ENCODE peak calls at places on chromosomes 1 and 21, in nine cellular contexts. H is GM20000, A is lower lobe of right lung, Y is fibroblast of villous mesenchyme, N is endothelial cell of umbilical vein, C is mucosa of descending colon, R is adrenal gland, T is neural crest cell, Z is fibroblast of lung. M is an unnamed sample.

GRCh38 chr21:42975886-42976608 is 1.7 kb downstream of the PKNOX1 start:
- DNase-seq in H (no peak), A (no peak), Y (no peak), N (no peak), C (no peak), R (no peak), T (no peak), Z (no peak), M (no peak)

GRCh38 chr1:112395261-112395831 is 668 bp upstream of the CTTNBP2NL start:
- DNase-seq in H (no peak), A (no peak), Y (no peak), N (peak), C (no peak), R (no peak), T (no peak), Z (peak), M (no peak)

GRCh38 chr1:119906927-119907652 is 10.8 kb upstream of the ADAM30 start:
- DNase-seq in H (no peak), A (no peak), Y (no peak), N (no peak), C (no peak), R (no peak), T (no peak), Z (no peak), M (no peak)

GRCh38 chr1:221907531-221907930 is 165.6 kb upstream of the DUSP10 start:
- DNase-seq in H (no peak), A (no peak), Y (no peak), N (no peak), C (no peak), R (no peak), T (no peak), Z (peak), M (no peak)

GRCh38 chr1:238951809-238952208 is 434.6 kb upstream of the CHRM3 start:
- DNase-seq in H (no peak), A (no peak), Y (peak), N (no peak), C (no peak), R (peak), T (peak), Z (peak), M (no peak)

GRCh38 chr1:209835782-209836298 is 8.1 kb downstream of the UTP25 start:
- DNase-seq in H (no peak), A (no peak), Y (peak), N (peak), C (no peak), R (no peak), T (no peak), Z (peak), M (no peak)

GRCh38 chr1:61162513-61163274 is 80.3 kb downstream of the NFIA start:
- DNase-seq in H (no peak), A (no peak), Y (no peak), N (peak), C (no peak), R (no peak), T (no peak), Z (no peak), M (no peak)

GRCh38 chr1:145898756-145899155 is 11.1 kb downstream of the ITGA10 start:
- DNase-seq in H (no peak), A (no peak), Y (no peak), N (no peak), C (no peak), R (no peak), T (no peak), Z (no peak), M (no peak)

GRCh38 chr21:44836666-44837471 is 19.0 kb upstream of the SUMO3 start:
- DNase-seq in H (no peak), A (no peak), Y (peak), N (no peak), C (peak), R (peak), T (no peak), Z (no peak), M (no peak)

GRCh38 chr1:72845342-72845741 is 563.0 kb upstream of the NEGR1 start:
- DNase-seq in H (no peak), A (no peak), Y (peak), N (peak), C (no peak), R (no peak), T (no peak), Z (peak), M (no peak)

GRCh38 chr1:7922301-7922700 is 18.3 kb downstream of the TNFRSF9 start:
- DNase-seq in H (no peak), A (no peak), Y (peak), N (no peak), C (no peak), R (no peak), T (no peak), Z (peak), M (no peak)

GRCh38 chr1:3215198-3216045 is 146.4 kb downstream of the PRDM16 start:
- DNase-seq in H (no peak), A (no peak), Y (no peak), N (no peak), C (no peak), R (no peak), T (peak), Z (no peak), M (no peak)

GRCh38 chr1:86419277-86419903 is 4.6 kb upstream of the CLCA2 start:
- DNase-seq in H (peak), A (no peak), Y (peak), N (no peak), C (no peak), R (peak), T (no peak), Z (peak), M (no peak)

GRCh38 chr1:69898403-69898947 is 306.9 kb downstream of the LRRC40 start:
- DNase-seq in H (no peak), A (no peak), Y (no peak), N (no peak), C (no peak), R (no peak), T (no peak), Z (no peak), M (no peak)

GRCh38 chr1:9281907-9282306 is 10.8 kb upstream of the SPSB1 start:
- DNase-seq in H (no peak), A (no peak), Y (peak), N (no peak), C (peak), R (no peak), T (no peak), Z (no peak), M (no peak)

GRCh38 chr1:77283701-77284425 is 2.0 kb downstream of the AK5 start:
- DNase-seq in H (no peak), A (no peak), Y (peak), N (peak), C (no peak), R (no peak), T (no peak), Z (no peak), M (no peak)

GRCh38 chr21:42262826-42263225 is 43.9 kb downstream of the ABCG1 start:
- DNase-seq in H (no peak), A (peak), Y (peak), N (peak), C (no peak), R (peak), T (no peak), Z (no peak), M (peak)

GRCh38 chr1:245235156-245235555 is 80.4 kb downstream of the KIF26B start:
- DNase-seq in H (no peak), A (peak), Y (no peak), N (no peak), C (no peak), R (no peak), T (no peak), Z (peak), M (no peak)

GRCh38 chr1:2322065-2322571 is 69.2 kb downstream of the MORN1 start:
- DNase-seq in H (no peak), A (peak), Y (peak), N (peak), C (peak), R (no peak), T (peak), Z (peak), M (peak)

GRCh38 chr21:28615276-28615675 is 377.4 kb downstream of the LTN1 start:
- DNase-seq in H (no peak), A (no peak), Y (peak), N (no peak), C (no peak), R (no peak), T (no peak), Z (peak), M (no peak)

GRCh38 chr1:63674238-63674864 is 81.1 kb downstream of the PGM1 start:
- DNase-seq in H (peak), A (peak), Y (peak), N (peak), C (peak), R (peak), T (peak), Z (peak), M (peak)

GRCh38 chr1:9996624-9997582 is at the start of gene RBP7:
- DNase-seq in H (peak), A (peak), Y (no peak), N (no peak), C (peak), R (peak), T (no peak), Z (no peak), M (no peak)

GRCh38 chr1:147389532-147390184 is 147.2 kb downstream of the CHD1L start:
- DNase-seq in H (peak), A (no peak), Y (peak), N (peak), C (no peak), R (peak), T (peak), Z (peak), M (no peak)

GRCh38 chr1:30374400-30375070 is 348.9 kb downstream of the MATN1 start:
- DNase-seq in H (no peak), A (no peak), Y (no peak), N (no peak), C (no peak), R (no peak), T (no peak), Z (no peak), M (no peak)

GRCh38 chr1:33741749-33742148 is 122.1 kb upstream of the HMGB4 start:
- DNase-seq in H (no peak), A (no peak), Y (no peak), N (no peak), C (no peak), R (no peak), T (no peak), Z (no peak), M (no peak)

GRCh38 chr1:206471993-206472392 is 1.7 kb downstream of the IKBKE start:
- DNase-seq in H (no peak), A (no peak), Y (no peak), N (no peak), C (no peak), R (no peak), T (no peak), Z (no peak), M (no peak)

GRCh38 chr1:68623700-68624099 is 126.8 kb upstream of the DEPDC1 start:
- DNase-seq in H (no peak), A (no peak), Y (no peak), N (peak), C (no peak), R (no peak), T (no peak), Z (peak), M (no peak)

GRCh38 chr1:16048573-16049189 is 5.1 kb downstream of the CLCNKB start:
- DNase-seq in H (no peak), A (peak), Y (peak), N (peak), C (peak), R (peak), T (peak), Z (peak), M (no peak)
- TF ChIP-seq CTCF in H (no peak), A (no peak), Y (peak), N (no peak), C (no peak), R (no peak), T (peak), Z (no peak), M (no peak)

DNA sequence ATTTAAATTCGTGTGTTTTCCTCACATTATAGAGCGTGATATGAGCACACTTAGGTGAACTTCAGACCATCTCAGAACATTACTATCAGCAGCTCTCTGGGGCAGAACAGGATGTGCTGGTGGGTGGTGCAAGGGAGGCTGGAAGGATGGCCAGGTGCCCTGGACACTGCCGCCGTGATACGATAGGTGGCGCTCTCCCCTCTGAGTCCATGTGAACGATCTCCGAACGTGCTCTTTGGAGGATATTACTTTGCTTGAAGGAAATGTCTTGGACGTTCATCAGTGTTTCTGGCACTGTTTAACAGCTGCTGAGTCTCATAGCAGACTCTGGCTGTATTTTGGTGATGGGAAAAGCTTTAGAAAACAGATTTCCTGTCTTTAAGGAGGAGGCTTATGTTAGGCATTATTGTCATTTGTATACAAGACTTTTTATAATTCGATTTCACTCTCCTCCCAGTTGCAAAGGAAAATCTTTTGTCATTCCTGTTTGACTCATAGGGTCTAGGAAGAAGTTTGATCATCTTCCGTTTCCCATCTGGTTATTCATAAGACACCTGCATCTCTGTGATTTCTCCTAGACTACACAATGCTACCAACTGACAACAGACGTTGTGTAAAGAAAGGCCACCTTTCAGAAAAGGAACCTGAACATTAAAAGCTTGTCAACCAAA is 386.2 kb upstream of the ADGRL2 start:
- DNase-seq in H (peak), A (peak), Y (peak), N (peak), C (peak), R (peak), T (peak), Z (no peak), M (no peak)
- TF ChIP-seq CTCF in H (peak), A (peak), Y (peak), N (peak), C (peak), R (peak), T (peak), Z (peak), M (peak)

GRCh38 chr1:228236744-228237143 is 28.9 kb downstream of the OBSCN start:
- DNase-seq in H (peak), A (no peak), Y (peak), N (peak), C (peak), R (peak), T (peak), Z (peak), M (no peak)
- TF ChIP-seq CTCF in H (peak), A (peak), Y (peak), N (peak), C (no peak), R (no peak), T (peak), Z (peak), M (peak)

GRCh38 chr1:98661544-98662353 is at the start of gene SNX7:
- DNase-seq in H (peak), A (peak), Y (peak), N (peak), C (peak), R (peak), T (peak), Z (peak), M (peak)
- TF ChIP-seq CTCF in H (no peak), A (peak), Y (peak), N (no peak), C (no peak), R (no peak), T (peak), Z (no peak), M (no peak)

GRCh38 chr1:38486115-38486514 is 373.5 kb downstream of the RRAGC start:
- DNase-seq in H (no peak), A (no peak), Y (no peak), N (no peak), C (no peak), R (no peak), T (no peak), Z (no peak), M (no peak)

GRCh38 chr1:38488162-38488898 is 371.2 kb downstream of the RRAGC start:
- DNase-seq in H (no peak), A (no peak), Y (no peak), N (no peak), C (no peak), R (no peak), T (no peak), Z (no peak), M (no peak)

GRCh38 chr1:38487398-38487797 is 372.2 kb downstream of the RRAGC start:
- DNase-seq in H (no peak), A (no peak), Y (no peak), N (no peak), C (no peak), R (no peak), T (no peak), Z (no peak), M (no peak)

GRCh38 chr1:38489844-38490270 is 369.7 kb downstream of the RRAGC start:
- DNase-seq in H (peak), A (no peak), Y (peak), N (peak), C (no peak), R (peak), T (peak), Z (no peak), M (no peak)
- TF ChIP-seq CTCF in H (peak), A (peak), Y (peak), N (peak), C (no peak), R (peak), T (peak), Z (peak), M (no peak)